ENCODE peak calls at places on chromosomes 16 and 17, in five cellular contexts. B is colonic mucosa, Q is cardiac muscle cell, S is BE2C, W is left lung. L is an unnamed sample.

GRCh38 chr16:86507173-86508027 is 2.9 kb upstream of the FOXF1 start:
- DNase-seq in W (no peak), Q (no peak), B (no peak), S (no peak), L (no peak)

GRCh38 chr17:78340183-78340955 is 19.5 kb downstream of the SOCS3 start:
- DNase-seq in Q (no peak), W (no peak), B (peak; percentile 21), S (no peak), L (no peak)

GRCh38 chr17:73058022-73058421 is 34.5 kb downstream of the SLC39A11 start:
- DNase-seq in B (no peak), S (peak; percentile 15), Q (no peak), W (no peak), L (no peak)

GRCh38 chr16:81609323-81609892 is 164.8 kb downstream of the CMIP start:
- DNase-seq in Q (no peak), B (no peak), W (no peak), S (no peak), L (no peak)

GRCh38 chr17:36486204-36487194 is at the start of gene ZNHIT3:
- DNase-seq in S (peak; percentile 92), B (peak; percentile 94), Q (peak; percentile 96), W (peak; percentile 96), L (peak; percentile 95)

GRCh38 chr17:79116575-79117368 is 42.1 kb downstream of the ENGASE start:
- DNase-seq in Q (no peak), B (no peak), S (no peak), W (no peak), L (no peak)

GRCh38 chr17:62134397-62134796 is 69.3 kb upstream of the MED13 start:
- DNase-seq in B (no peak), W (no peak), Q (no peak), S (no peak), L (no peak)

GRCh38 chr16:9539346-9539745 is 447.9 kb downstream of the HAPSTR1 start:
- DNase-seq in W (no peak), B (no peak), S (no peak), Q (no peak), L (no peak)

GRCh38 chr17:43018008-43018853 is 4.0 kb downstream of the VAT1 start:
- DNase-seq in B (no peak), W (no peak), Q (peak; percentile 86), S (peak; percentile 89), L (peak; percentile 42)

DNA sequence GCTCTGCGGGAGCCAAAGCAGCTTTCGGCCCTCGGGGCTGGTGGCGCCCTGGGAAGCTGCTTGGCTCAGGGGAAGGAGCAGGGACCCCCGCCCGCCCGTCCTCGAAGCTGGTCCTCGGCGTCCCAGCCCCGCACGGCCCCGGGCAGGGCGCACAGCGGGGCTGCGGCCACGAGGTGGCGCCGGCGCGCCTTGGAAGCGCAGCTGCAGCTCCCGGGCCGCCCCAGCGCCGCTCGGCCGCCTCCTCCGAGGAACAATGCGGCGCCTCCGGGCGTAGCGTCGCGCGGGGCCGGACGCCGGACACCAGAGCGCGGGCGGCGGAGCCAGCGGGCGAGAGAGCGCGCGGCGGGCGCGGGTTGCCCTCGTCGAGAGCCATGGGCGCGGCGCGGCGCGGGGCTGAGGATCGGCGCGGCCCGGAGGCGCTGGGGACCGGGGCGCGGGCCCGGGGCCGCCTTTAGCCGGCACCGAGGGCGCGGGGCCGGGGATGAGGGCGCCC is at the start of gene MGAT5B:
- DNase-seq in B (peak; percentile 63), Q (peak; percentile 91), W (peak; percentile 94), S (peak; percentile 95), L (peak; percentile 93)
- H3K4me3 ChIP-seq in B (no peak within 1 kb of the TSS), Q (peak within 1 kb of the TSS; percentile 24), W (no peak within 1 kb of the TSS), S (peak within 1 kb of the TSS; percentile 79), L (peak within 1 kb of the TSS; percentile 52)

GRCh38 chr17:44082206-44082605 is 11.7 kb downstream of the G6PC3 start:
- DNase-seq in S (no peak), W (no peak), Q (no peak), B (no peak), L (no peak)

GRCh38 chr17:44079877-44080821 is 9.6 kb downstream of the G6PC3 start:
- DNase-seq in W (no peak), Q (no peak), S (no peak), B (no peak), L (peak; percentile 35)

GRCh38 chr17:44083250-44083849 is 12.8 kb downstream of the G6PC3 start:
- DNase-seq in W (no peak), B (no peak), S (peak; percentile 48), Q (no peak), L (no peak)

GRCh38 chr17:44084131-44084538 is 13.6 kb downstream of the G6PC3 start:
- DNase-seq in Q (no peak), W (no peak), S (peak; percentile 59), B (peak; percentile 41), L (no peak)

DNA sequence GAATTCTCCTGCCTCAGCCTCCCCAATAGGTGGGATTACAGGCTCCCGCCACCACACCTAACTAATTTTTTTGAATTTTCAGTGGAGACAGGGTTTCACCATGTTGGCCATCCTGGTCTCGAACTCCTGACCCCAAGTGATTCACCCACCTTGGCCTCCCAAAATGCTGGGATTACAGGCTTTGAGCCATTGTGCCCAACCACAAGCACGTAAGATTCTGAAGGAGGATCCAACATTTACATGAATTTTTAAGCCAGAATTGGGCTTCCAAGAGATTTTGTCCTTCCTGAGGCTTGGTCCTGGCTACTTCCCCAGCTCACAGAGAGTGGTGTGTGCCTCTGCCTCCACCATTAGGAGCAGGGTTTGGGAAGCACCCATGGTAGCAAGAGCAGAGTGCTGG is 11.1 kb downstream of the G6PC3 start:
- DNase-seq in W (no peak), S (no peak), Q (no peak), B (no peak), L (no peak)
- H3K36me3 ChIP-seq in W (peaks cover 94% of the 10 kb centered on the region), S (peaks cover 37% of the 10 kb centered on the region), Q (peaks cover 35% of the 10 kb centered on the region), B (no peaks in the 10 kb centered on the region), L (peaks cover 16% of the 10 kb centered on the region)

GRCh38 chr17:896439-896838 is 83.1 kb downstream of the NXN start:
- DNase-seq in S (no peak), B (no peak), W (no peak), Q (no peak), L (peak; percentile 4)
- H3K4me3 ChIP-seq in S (no peak overlapping the region), B (no peak overlapping the region), W (no peak overlapping the region), Q (no peak overlapping the region), L (no peak overlapping the region)

DNA sequence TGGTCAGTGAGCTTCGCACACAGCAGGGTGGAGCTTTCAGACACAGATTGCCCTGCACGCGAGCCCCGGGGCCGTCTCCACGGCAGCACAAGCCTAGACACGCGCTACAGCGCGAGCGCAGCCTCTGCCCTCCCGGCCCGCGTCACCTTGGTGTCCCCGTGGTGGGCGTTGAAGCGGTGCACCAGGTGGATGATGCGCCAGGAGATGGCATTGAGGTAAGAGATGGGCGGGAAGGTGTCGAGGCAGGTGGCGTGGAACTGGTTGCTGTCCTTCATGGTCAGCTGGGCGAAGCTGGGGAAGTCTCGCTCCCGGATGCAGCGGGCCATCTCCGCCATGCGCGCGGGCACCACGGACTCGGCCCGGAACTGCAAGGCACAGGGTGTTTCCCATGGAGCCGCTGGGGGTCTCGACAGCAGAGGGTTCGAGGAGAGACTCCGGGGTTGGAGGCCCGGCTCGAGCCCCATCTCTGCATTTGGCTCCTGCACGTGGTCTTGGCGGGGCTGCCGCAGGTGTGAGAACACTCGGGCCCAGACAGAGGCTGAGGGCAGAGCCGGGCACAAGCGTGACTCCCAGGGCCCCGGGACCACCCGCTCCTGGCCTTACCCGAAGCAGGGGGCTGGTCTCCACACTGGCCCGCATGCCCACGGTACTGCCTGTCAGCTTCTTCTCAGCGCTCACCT is 4.3 kb upstream of the CYBA start:
- DNase-seq in S (no peak), W (peak; percentile 76), B (no peak), Q (no peak), L (peak; percentile 47)
- H3K36me3 ChIP-seq in S (peaks cover 16% of the 10 kb centered on the region), W (peaks cover 76% of the 10 kb centered on the region), B (no peaks in the 10 kb centered on the region), Q (peaks cover 8% of the 10 kb centered on the region), L (peaks cover 2% of the 10 kb centered on the region)

DNA sequence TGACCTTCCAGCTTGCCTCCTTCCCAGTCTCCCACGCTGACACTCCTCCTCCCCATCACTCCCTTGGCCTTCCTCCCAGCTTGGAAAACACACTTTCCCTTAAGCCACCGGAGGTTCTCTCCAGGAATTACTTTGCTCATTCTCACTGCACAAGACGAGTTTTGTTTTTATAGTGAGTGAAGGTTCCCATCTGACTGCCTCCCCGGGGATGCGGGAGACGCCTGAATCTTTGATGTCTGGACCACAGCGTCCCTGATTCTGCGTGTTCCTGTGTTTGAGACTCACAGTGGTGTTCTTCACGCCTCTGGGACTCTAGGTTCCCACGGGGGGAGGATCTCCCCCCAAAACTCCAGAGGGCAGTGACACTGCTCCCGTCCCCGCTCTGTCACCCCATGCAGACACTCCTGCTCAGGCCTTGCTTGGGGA is 2.0 kb downstream of the DNAI2 start:
- DNase-seq in W (no peak), B (no peak), Q (no peak), S (no peak), L (no peak)
- H3K4me3 ChIP-seq in W (no peak overlapping the region), B (no peak overlapping the region), Q (no peak overlapping the region), S (no peak overlapping the region), L (no peak overlapping the region)

GRCh38 chr17:75268931-75269330 is 2.1 kb downstream of the MIF4GD start:
- DNase-seq in Q (no peak), S (no peak), B (no peak), W (no peak), L (no peak)

GRCh38 chr17:75267146-75267402 is 4.0 kb downstream of the MIF4GD start:
- DNase-seq in S (no peak), Q (no peak), W (no peak), B (no peak), L (no peak)

GRCh38 chr17:75265614-75266314 is 4.1 kb downstream of the MRPS7 start:
- DNase-seq in S (no peak), W (no peak), Q (no peak), B (no peak), L (no peak)

GRCh38 chr17:75266315-75267145 is 4.5 kb downstream of the MIF4GD start:
- DNase-seq in S (no peak), Q (no peak), B (no peak), W (no peak), L (no peak)

DNA sequence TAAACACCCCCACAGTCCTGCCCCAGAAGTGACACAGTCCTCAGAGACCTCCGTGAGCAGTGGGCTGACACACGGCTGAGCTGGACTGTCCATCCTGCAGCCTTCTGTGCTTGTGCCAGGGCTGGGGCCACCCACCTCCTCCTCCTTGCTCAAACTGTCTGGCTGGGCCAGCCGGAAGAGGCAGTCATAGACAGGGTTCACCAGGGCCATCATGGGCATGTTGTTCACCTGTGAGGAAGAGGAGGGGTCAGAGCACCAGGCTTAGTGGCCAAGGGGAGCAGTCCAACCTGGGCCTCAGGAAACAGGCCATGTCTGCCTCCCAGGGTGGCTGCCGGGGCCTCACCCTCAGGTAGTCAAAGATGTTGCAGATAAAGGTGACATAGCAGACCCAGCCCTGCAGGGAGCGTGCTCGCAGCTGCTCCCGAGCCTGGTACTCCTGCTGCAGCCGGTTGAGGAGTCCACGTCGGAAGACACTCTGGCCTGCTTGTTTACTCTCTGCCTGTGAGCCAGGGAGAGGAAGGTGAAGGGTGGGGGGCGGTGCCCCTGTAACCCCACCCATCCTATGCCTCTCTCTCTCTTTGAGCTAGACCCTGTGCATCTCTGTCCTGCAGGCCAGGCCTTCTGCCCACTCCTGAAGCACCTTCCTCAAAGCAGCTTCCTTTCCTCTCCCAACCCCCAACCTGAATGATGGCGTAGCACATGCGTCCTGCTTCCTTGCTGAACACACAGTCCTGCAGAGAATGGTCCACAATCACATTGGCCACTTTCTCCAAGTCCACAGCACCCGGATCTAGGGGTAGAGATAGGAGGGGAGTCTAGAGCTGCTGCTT is 3.4 kb downstream of the MIF4GD start:
- DNase-seq in W (no peak), Q (peak; percentile 17), B (peak; percentile 74), S (peak; percentile 54), L (no peak)
- H3K36me3 ChIP-seq in W (peaks cover 51% of the 10 kb centered on the region), Q (peaks cover 9% of the 10 kb centered on the region), B (peaks cover 5% of the 10 kb centered on the region), S (peaks cover 38% of the 10 kb centered on the region), L (no peaks in the 10 kb centered on the region)

GRCh38 chr17:74752822-74753401 is 4.5 kb downstream of the NHERF1 start:
- DNase-seq in S (no peak), W (peak; percentile 34), B (no peak), Q (no peak), L (no peak)
- H3K4me3 ChIP-seq in S (no peak overlapping the region), W (no peak overlapping the region), B (no peak overlapping the region), Q (no peak overlapping the region), L (no peak overlapping the region)

GRCh38 chr17:81339502-81340296 is 44.6 kb upstream of the SLC38A10 start:
- DNase-seq in B (peak; percentile 80), S (no peak), W (no peak), Q (no peak), L (no peak)
- H3K36me3 ChIP-seq in B (no peaks in the 10 kb centered on the region), S (peaks cover 7% of the 10 kb centered on the region), W (no peaks in the 10 kb centered on the region), Q (no peaks in the 10 kb centered on the region), L (no peaks in the 10 kb centered on the region)

L was measured in aorta.